ENCODE peak calls at places on chromosome 2, in nine cellular contexts. L is fibroblast of mammary gland; G is left ventricle myocardium inferior; E is H1; I is AG04450; Q is CD8-positive, alpha-beta T cell; S is mesothelial cell of epicardium; Y is AG09319; J is AG10803. R is an unnamed sample.

GRCh38 chr2:9813312-9814128 is 29.8 kb upstream of the TAF1B start:
- DNase-seq in L (peak; percentile 58), G (peak; percentile 68), E (peak; percentile 66), I (no peak), Q (peak; percentile 70), S (peak; percentile 86), Y (no peak), J (peak; percentile 53), R (peak; percentile 87)

GRCh38 chr2:42567806-42568429 is 514 bp upstream of the MTA3 start:
- DNase-seq in L (no peak), G (no peak), E (peak; percentile 46), I (no peak), Q (peak; percentile 12), S (peak; percentile 56), Y (no peak), J (peak; percentile 12), R (no peak)

GRCh38 chr2:157441072-157441454 is 2.8 kb downstream of the CYTIP start:
- DNase-seq in L (peak; percentile 43), G (no peak), E (no peak), I (no peak), Q (peak; percentile 32), S (no peak), Y (no peak), J (no peak), R (no peak)

GRCh38 chr2:159044804-159045286 is 76.4 kb downstream of the TANC1 start:
- DNase-seq in L (peak; percentile 28), G (no peak), E (no peak), I (no peak), Q (no peak), S (no peak), Y (no peak), J (peak; percentile 84), R (no peak)

GRCh38 chr2:96108578-96109561 is 7.5 kb downstream of the ADRA2B start:
- DNase-seq in L (peak; percentile 6), G (peak; percentile 64), E (no peak), I (no peak), Q (no peak), S (no peak), Y (no peak), J (peak; percentile 42), R (no peak)

GRCh38 chr2:54348672-54349071 is 92.6 kb upstream of the TSPYL6 start:
- DNase-seq in L (no peak), G (no peak), E (no peak), I (no peak), Q (no peak), S (no peak), Y (no peak), J (no peak), R (no peak)

GRCh38 chr2:45734336-45734735 is 82.9 kb downstream of the PRKCE start:
- DNase-seq in L (no peak), G (no peak), E (no peak), I (no peak), Q (no peak), S (no peak), Y (no peak), J (no peak), R (no peak)

GRCh38 chr2:184760931-184761330 is 162.6 kb downstream of the ZNF804A start:
- DNase-seq in L (no peak), G (no peak), E (no peak), I (no peak), Q (no peak), S (no peak), Y (no peak), J (no peak), R (no peak)

GRCh38 chr2:67977464-67977863 is 85.3 kb downstream of the C1D start:
- DNase-seq in L (no peak), G (no peak), E (no peak), I (no peak), Q (no peak), S (no peak), Y (no peak), J (no peak), R (no peak)

GRCh38 chr2:42569116-42569711 is 782 bp downstream of the MTA3 start:
- DNase-seq in L (peak; percentile 26), G (peak; percentile 17), E (no peak), I (no peak), Q (peak; percentile 13), S (peak; percentile 43), Y (no peak), J (peak; percentile 32), R (no peak)

GRCh38 chr2:238848941-238849853 is 1.3 kb downstream of the TWIST2 start:
- DNase-seq in L (peak; percentile 31), G (no peak), E (no peak), I (no peak), Q (no peak), S (no peak), Y (no peak), J (peak; percentile 26), R (no peak)

GRCh38 chr2:117979911-117980341 is 33.9 kb downstream of the CCDC93 start:
- DNase-seq in L (no peak), G (no peak), E (no peak), I (no peak), Q (no peak), S (no peak), Y (no peak), J (no peak), R (no peak)

GRCh38 chr2:35731674-35732073 is 623.9 kb upstream of the CRIM1 start:
- DNase-seq in L (no peak), G (no peak), E (no peak), I (no peak), Q (no peak), S (no peak), Y (no peak), J (no peak), R (no peak)

GRCh38 chr2:86562485-86562890 is 755 bp downstream of the CHMP3 start:
- DNase-seq in L (no peak), G (no peak), E (no peak), I (no peak), Q (no peak), S (no peak), Y (no peak), J (no peak), R (no peak)

GRCh38 chr2:149543845-149544244 is 43.7 kb downstream of the MMADHC start:
- DNase-seq in L (no peak), G (no peak), E (no peak), I (no peak), Q (no peak), S (no peak), Y (no peak), J (no peak), R (no peak)

GRCh38 chr2:14634885-14635871 is 2.7 kb downstream of the LRATD1 start:
- DNase-seq in L (peak; percentile 67), G (peak; percentile 70), E (no peak), I (no peak), Q (no peak), S (peak; percentile 80), Y (no peak), J (peak; percentile 67), R (peak; percentile 40)

GRCh38 chr2:72961853-72962468 is 44.6 kb downstream of the EMX1 start:
- DNase-seq in L (no peak), G (no peak), E (no peak), I (no peak), Q (no peak), S (no peak), Y (no peak), J (no peak), R (no peak)

GRCh38 chr2:97754690-97755346 is 41.4 kb downstream of the ZAP70 start:
- DNase-seq in L (no peak), G (no peak), E (no peak), I (no peak), Q (no peak), S (no peak), Y (no peak), J (no peak), R (no peak)

GRCh38 chr2:27378096-27378808 is 2.3 kb downstream of the ZNF513 start:
- DNase-seq in L (peak; percentile 21), G (no peak), E (no peak), I (no peak), Q (no peak), S (no peak), Y (no peak), J (peak; percentile 27), R (no peak)

GRCh38 chr2:231410293-231411004 is 14.9 kb downstream of the B3GNT7 start:
- DNase-seq in L (no peak), G (no peak), E (peak; percentile 90), I (no peak), Q (no peak), S (no peak), Y (no peak), J (no peak), R (no peak)
- TF ChIP-seq CTCF in L (peak; percentile 43), G (no peak), E (peak; percentile 88), I (peak; percentile 27), Q (no peak), S (peak; percentile 27), Y (peak; percentile 11), J (peak; percentile 35), R (no peak)

GRCh38 chr2:106876699-106877098 is 9.3 kb downstream of the ST6GAL2 start:
- DNase-seq in L (no peak), G (no peak), E (no peak), I (no peak), Q (no peak), S (no peak), Y (no peak), J (no peak), R (no peak)
- TF ChIP-seq CTCF in L (no peak), G (no peak), E (no peak), I (no peak), Q (no peak), S (no peak), Y (no peak), J (no peak), R (no peak)

DNA sequence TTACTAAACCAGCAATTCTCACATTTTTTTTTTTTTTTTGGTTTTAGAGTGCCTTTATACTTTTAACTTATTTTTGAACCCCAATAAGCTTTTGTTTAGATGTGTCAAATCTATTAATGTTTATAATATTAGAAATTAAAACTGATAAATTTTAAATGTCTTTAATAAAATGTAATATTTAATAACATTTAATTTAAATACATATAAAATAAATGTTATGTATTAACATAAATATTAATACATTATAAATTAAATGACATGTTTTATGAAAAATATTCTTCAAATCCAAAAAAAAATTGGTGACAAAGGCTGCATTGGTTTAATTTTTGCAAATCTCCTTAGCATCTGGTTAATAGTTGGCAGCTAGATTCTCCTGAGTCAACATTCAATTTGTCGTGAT is 163.7 kb downstream of the PRPF40A start:
- DNase-seq in L (no peak), G (no peak), E (no peak), I (no peak), Q (no peak), S (no peak), Y (no peak), J (no peak), R (no peak)
- TF ChIP-seq CTCF in L (no peak), G (no peak), E (no peak), I (no peak), Q (no peak), S (no peak), Y (no peak), J (no peak), R (no peak)

DNA sequence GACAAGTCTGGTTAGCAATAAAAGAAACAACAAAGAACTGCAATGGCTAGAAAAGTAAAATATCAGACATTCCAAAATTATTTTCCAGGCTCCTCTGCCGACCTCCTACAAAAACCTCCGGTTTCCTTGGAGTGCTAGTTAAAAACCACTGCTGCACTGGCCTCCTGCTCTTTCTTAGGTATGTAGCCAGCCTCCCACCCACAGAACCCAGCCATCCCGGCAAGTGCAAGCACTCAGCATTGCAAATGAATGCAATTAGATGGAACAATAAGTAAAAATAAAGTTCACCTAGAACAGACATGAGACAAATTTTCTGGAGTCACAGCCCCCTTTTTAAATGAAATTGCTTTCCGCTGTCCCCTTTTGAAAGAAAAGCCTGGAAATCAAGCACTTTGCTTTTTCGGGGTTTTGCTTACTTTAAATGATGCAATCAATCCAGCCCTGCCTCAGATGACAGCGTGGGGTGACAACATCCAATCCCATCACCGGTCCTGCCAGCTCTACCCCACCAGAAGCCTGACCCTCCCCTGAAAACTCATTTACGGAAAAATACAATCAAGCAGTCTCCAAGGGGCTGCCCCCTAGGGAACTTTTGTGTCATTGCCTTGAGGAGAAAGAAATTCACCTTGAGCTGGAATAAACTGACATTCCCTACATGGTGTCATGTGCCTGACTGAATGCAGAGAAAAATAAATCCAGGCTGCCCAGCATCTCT is 199.8 kb downstream of the EPHA4 start:
- DNase-seq in L (no peak), G (no peak), E (peak; percentile 9), I (no peak), Q (no peak), S (no peak), Y (no peak), J (no peak), R (no peak)
- TF ChIP-seq CTCF in L (peak; percentile 19), G (no peak), E (no peak), I (peak; percentile 38), Q (no peak), S (peak; percentile 28), Y (no peak), J (peak; percentile 17), R (peak; percentile 13)

R was measured in D721Med.